ENCODE peak calls at places on chromosomes 6 and 20, in eight cellular contexts. X is uterus, W is heart left ventricle, Q is stomach, H is esophagus squamous epithelium, Z is IMR-90, Y is transverse colon, D is suprapubic skin. M is an unnamed sample.
A peak's percentile ranks its signal among the peaks of the same experiment; 100 is the strongest.

GRCh38 chr6:132354517-132355167 is 46.6 kb downstream of the MOXD1 start:
- DNase-seq in W (no peak), D (no peak), Y (peak; percentile 70), Q (peak; percentile 44), X (no peak), H (peak; percentile 42), Z (no peak), M (no peak)

GRCh38 chr6:511488-512137 is 120.1 kb downstream of the IRF4 start:
- DNase-seq in D (no peak), H (no peak), Q (no peak), W (no peak), Y (no peak), X (no peak), Z (peak; percentile 20), M (no peak)

GRCh38 chr6:87213364-87213763 is 58.0 kb downstream of the ZNF292 start:
- DNase-seq in H (no peak), D (no peak), X (no peak), Y (peak; percentile 39), Q (no peak), W (no peak), Z (no peak), M (no peak)

GRCh38 chr6:18978330-18979128 is 591.4 kb downstream of the RNF144B start:
- DNase-seq in W (no peak), Q (no peak), X (no peak), Y (no peak), Z (no peak), D (no peak), H (no peak), M (no peak)

GRCh38 chr20:51176846-51177245 is 153.9 kb upstream of the KCNG1 start:
- DNase-seq in Z (peak; percentile 18), X (no peak), H (no peak), W (no peak), D (no peak), Y (no peak), Q (no peak), M (no peak)

GRCh38 chr20:47252879-47253307 is 103.6 kb downstream of the ZMYND8 start:
- DNase-seq in H (no peak), W (no peak), Y (no peak), D (no peak), X (no peak), Z (no peak), Q (peak; percentile 58), M (no peak)

GRCh38 chr6:121838842-121839241 is 403.4 kb downstream of the GJA1 start:
- DNase-seq in Y (no peak), W (peak; percentile 75), H (no peak), X (no peak), Z (peak; percentile 38), D (no peak), Q (no peak), M (no peak)

GRCh38 chr6:101741474-101742171 is 348.1 kb downstream of the GRIK2 start:
- DNase-seq in Y (no peak), D (no peak), Z (no peak), Q (peak; percentile 32), X (no peak), W (no peak), H (no peak), M (no peak)

GRCh38 chr6:107822154-107823046 is 1.7 kb downstream of the SCML4 start:
- DNase-seq in D (no peak), Q (no peak), Y (peak; percentile 26), W (no peak), Z (no peak), H (no peak), X (no peak), M (no peak)

GRCh38 chr6:31383149-31383548 is 20.2 kb upstream of the MICA start:
- DNase-seq in H (no peak), Y (no peak), Q (no peak), Z (no peak), X (no peak), D (no peak), W (no peak), M (no peak)

GRCh38 chr20:34824861-34825529 is 456 bp downstream of the NCOA6 start:
- DNase-seq in Z (peak; percentile 28), W (peak; percentile 66), Q (peak; percentile 61), H (no peak), X (peak; percentile 52), Y (peak; percentile 64), D (peak; percentile 78), M (peak; percentile 61)

GRCh38 chr20:48846516-48847492 is 19.0 kb upstream of the PREX1 start:
- DNase-seq in X (no peak), D (no peak), Q (no peak), H (no peak), Y (peak; percentile 27), W (no peak), Z (no peak), M (no peak)

GRCh38 chr6:89145962-89146747 is at the start of gene PM20D2:
- DNase-seq in Y (peak; percentile 77), H (no peak), Z (peak; percentile 20), Q (peak; percentile 68), W (peak; percentile 75), X (peak; percentile 62), D (peak; percentile 67), M (peak; percentile 82)

GRCh38 chr6:36907781-36908180 is 22.0 kb downstream of the C6orf89 start:
- DNase-seq in Z (peak; percentile 36), W (peak; percentile 85), X (no peak), D (no peak), H (no peak), Y (peak; percentile 44), Q (peak; percentile 90), M (peak; percentile 56)

GRCh38 chr20:13099676-13100075 is 90.9 kb downstream of the SPTLC3 start:
- DNase-seq in X (no peak), Y (no peak), H (no peak), Q (no peak), D (no peak), W (no peak), Z (peak; percentile 1), M (no peak)

GRCh38 chr20:45346851-45347250 is 1.4 kb downstream of the SDC4 start:
- DNase-seq in Y (no peak), W (no peak), Q (no peak), D (no peak), H (no peak), X (no peak), Z (no peak), M (no peak)

GRCh38 chr6:87692097-87692496 is 9.9 kb downstream of the AKIRIN2 start:
- DNase-seq in Z (no peak), X (no peak), Y (no peak), H (no peak), W (no peak), D (no peak), Q (no peak), M (no peak)

GRCh38 chr20:8722277-8722928 is 346.5 kb upstream of the PLCB4 start:
- DNase-seq in D (no peak), W (no peak), Q (no peak), Y (peak; percentile 10), Z (peak; percentile 77), H (no peak), X (peak; percentile 20), M (no peak)

GRCh38 chr6:71107935-71108420 is 151.1 kb upstream of the B3GAT2 start:
- DNase-seq in X (no peak), Q (no peak), Y (no peak), D (no peak), H (no peak), W (peak; percentile 31), Z (peak; percentile 71), M (no peak)

GRCh38 chr6:84536914-84537638 is 227.3 kb downstream of the TBX18 start:
- DNase-seq in Z (no peak), Y (no peak), H (no peak), D (no peak), W (no peak), X (no peak), Q (no peak), M (no peak)

GRCh38 chr6:31336872-31337496 is 20.0 kb downstream of the HLA-B start:
- DNase-seq in H (no peak), Z (no peak), Y (no peak), D (no peak), Q (no peak), W (no peak), X (no peak), M (no peak)

DNA sequence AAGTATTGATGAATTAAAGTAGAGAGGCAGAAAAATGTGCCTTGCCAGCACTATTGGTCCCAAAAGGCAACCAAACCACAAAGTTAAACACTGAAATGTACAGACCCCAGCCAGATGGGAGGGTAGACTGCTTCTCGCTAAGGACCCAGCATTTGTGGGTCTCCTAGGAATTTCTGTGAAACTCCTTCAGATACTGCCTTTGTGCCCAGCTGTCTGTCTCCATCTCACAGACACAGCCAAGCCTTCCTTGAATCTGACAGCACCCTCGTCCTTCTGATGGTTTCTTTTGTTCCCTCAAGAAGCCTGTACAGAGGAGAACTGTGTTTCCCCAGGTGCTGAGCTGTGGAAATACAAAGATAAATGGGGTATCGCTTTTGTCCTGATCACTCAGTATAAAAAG is 254.1 kb upstream of the TAB2 start:
- DNase-seq in Q (no peak), H (no peak), W (no peak), Y (no peak), Z (no peak), X (no peak), D (no peak), M (no peak)
- H3K4me1 ChIP-seq in Q (peaks cover 42% of the 10 kb centered on the region), H (peaks cover 36% of the 10 kb centered on the region), W (no peaks in the 10 kb centered on the region), Y (peaks cover 27% of the 10 kb centered on the region), Z (peaks cover 16% of the 10 kb centered on the region), X (no peaks in the 10 kb centered on the region), D (peaks cover 24% of the 10 kb centered on the region), M (peaks cover 4% of the 10 kb centered on the region)

DNA sequence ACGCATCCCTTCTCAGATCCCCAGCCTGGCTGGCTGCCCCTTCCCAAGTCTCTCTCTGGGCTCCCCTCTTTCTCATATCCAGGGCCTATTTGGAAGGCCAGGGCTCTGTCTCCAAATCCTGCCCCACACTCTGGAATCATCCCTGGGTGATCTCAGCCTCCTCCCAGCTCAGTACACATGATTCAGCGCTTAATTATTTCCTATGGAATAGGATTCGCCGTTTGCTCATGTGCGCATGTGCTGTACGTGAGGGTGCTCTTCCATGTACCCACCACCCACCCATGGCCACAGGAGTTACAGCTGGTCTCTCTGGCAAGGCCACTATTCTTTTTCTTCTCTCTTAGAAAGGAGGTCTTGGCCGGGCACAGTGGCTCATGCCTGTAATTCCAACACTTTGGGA is 81.7 kb upstream of the FOXP4 start:
- DNase-seq in X (no peak), Y (no peak), Z (peak; percentile 58), W (no peak), H (no peak), Q (no peak), D (no peak), M (no peak)
- TF ChIP-seq POLR2A in X (no peak), Y (no peak), Z (no peak), W (no peak), H (no peak), Q (no peak), D (no peak), M (no peak)

DNA sequence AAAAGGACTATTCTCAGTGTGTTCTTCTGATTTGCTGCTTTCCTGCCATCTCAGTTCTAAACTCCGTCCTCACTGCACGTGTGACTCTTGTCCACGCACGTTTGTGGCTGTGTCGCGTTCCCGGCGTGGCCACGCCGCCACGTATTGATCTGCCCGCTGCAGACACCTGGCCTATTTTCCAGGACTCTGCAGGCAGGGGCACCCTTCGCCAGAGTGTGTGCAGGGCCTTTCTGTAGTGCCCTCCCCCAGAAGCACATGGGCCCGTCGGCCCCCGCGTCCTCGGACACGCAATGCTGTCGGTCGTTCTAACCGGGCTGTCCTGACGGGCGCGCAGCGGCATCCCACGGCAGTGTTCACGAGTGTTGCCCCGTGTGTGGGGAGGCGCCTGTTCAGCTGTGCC is 87.6 kb downstream of the YTHDF1 start:
- DNase-seq in W (no peak), Q (no peak), Y (no peak), H (no peak), D (peak; percentile 36), X (no peak), Z (no peak), M (no peak)
- H3K27me3 ChIP-seq in W (peaks cover 58% of the 10 kb centered on the region), Q (no peaks in the 10 kb centered on the region), Y (peaks cover 39% of the 10 kb centered on the region), H (no peaks in the 10 kb centered on the region), D (peaks cover 79% of the 10 kb centered on the region), X (no peaks in the 10 kb centered on the region), Z (peaks cover 36% of the 10 kb centered on the region), M (no peaks in the 10 kb centered on the region)

GRCh38 chr6:41074692-41075436 is 2.1 kb downstream of the NFYA start:
- DNase-seq in W (no peak), X (peak; percentile 35), H (no peak), D (no peak), Q (no peak), Z (peak; percentile 20), Y (no peak), M (peak; percentile 28)
- H3K4me1 ChIP-seq in W (no peaks in the 10 kb centered on the region), X (peaks cover 4% of the 10 kb centered on the region), H (peaks cover 53% of the 10 kb centered on the region), D (peaks cover 50% of the 10 kb centered on the region), Q (peaks cover 62% of the 10 kb centered on the region), Z (peaks cover 3% of the 10 kb centered on the region), Y (peaks cover 18% of the 10 kb centered on the region), M (peaks cover 5% of the 10 kb centered on the region)